ENCODE peak calls at places on chromosomes 12 and 14, in nine cellular contexts. Y, G, J, Q, U, X, L, M and I are unnamed samples.

GRCh38 chr12:74170645-74171477 is 366.8 kb upstream of the ATXN7L3B start:
- DNase-seq in Y (no peak), G (no peak), J (no peak), Q (no peak), U (no peak), X (no peak), L (no peak), M (no peak), I (no peak)

GRCh38 chr12:105076098-105076497 is 8.2 kb downstream of the ALDH1L2 start:
- DNase-seq in Y (no peak), G (no peak), J (no peak), Q (no peak), U (no peak), X (no peak), L (no peak), M (no peak), I (no peak)

GRCh38 chr12:46523863-46524770 is 151.5 kb upstream of the SLC38A2 start:
- DNase-seq in Y (no peak), G (no peak), J (peak; percentile 52), Q (peak; percentile 92), U (no peak), X (peak; percentile 40), L (no peak), M (no peak), I (no peak)

GRCh38 chr12:27237790-27238771 is 6.0 kb upstream of the STK38L start:
- DNase-seq in Y (no peak), G (no peak), J (no peak), Q (no peak), U (no peak), X (no peak), L (no peak), M (no peak), I (no peak)

GRCh38 chr14:48008646-48009045 is 333.2 kb upstream of the MDGA2 start:
- DNase-seq in Y (no peak), G (no peak), J (no peak), Q (no peak), U (no peak), X (no peak), L (no peak), M (no peak), I (no peak)

GRCh38 chr14:26589998-26590397 is 7.8 kb downstream of the NOVA1 start:
- DNase-seq in Y (no peak), G (peak; percentile 9), J (no peak), Q (no peak), U (no peak), X (no peak), L (no peak), M (no peak), I (no peak)

GRCh38 chr14:21203470-21204166 is 47.8 kb upstream of the OR5AU1 start:
- DNase-seq in Y (no peak), G (no peak), J (no peak), Q (no peak), U (no peak), X (no peak), L (no peak), M (no peak), I (no peak)

GRCh38 chr12:76085159-76085868 is 829 bp upstream of the NAP1L1 start:
- DNase-seq in Y (no peak), G (no peak), J (no peak), Q (no peak), U (no peak), X (peak; percentile 72), L (no peak), M (no peak), I (no peak)

GRCh38 chr12:45601888-45602287 is 127.6 kb upstream of the ARID2 start:
- DNase-seq in Y (no peak), G (no peak), J (no peak), Q (no peak), U (no peak), X (no peak), L (no peak), M (no peak), I (no peak)

GRCh38 chr12:105198961-105199360 is 37.0 kb downstream of the APPL2 start:
- DNase-seq in Y (no peak), G (no peak), J (no peak), Q (no peak), U (no peak), X (no peak), L (no peak), M (no peak), I (no peak)

GRCh38 chr14:55457496-55457895 is 17.1 kb upstream of the TBPL2 start:
- DNase-seq in Y (no peak), G (no peak), J (no peak), Q (no peak), U (no peak), X (no peak), L (no peak), M (no peak), I (no peak)

GRCh38 chr12:67042697-67043131 is 226.4 kb upstream of the CAND1 start:
- DNase-seq in Y (no peak), G (peak; percentile 41), J (peak; percentile 30), Q (no peak), U (no peak), X (no peak), L (no peak), M (no peak), I (no peak)

GRCh38 chr12:94100254-94100653 is 48.1 kb upstream of the PLXNC1 start:
- DNase-seq in Y (no peak), G (no peak), J (peak; percentile 73), Q (no peak), U (no peak), X (no peak), L (peak; percentile 62), M (no peak), I (no peak)

GRCh38 chr14:74486164-74486563 is 6.9 kb downstream of the NPC2 start:
- DNase-seq in Y (no peak), G (no peak), J (no peak), Q (no peak), U (no peak), X (no peak), L (no peak), M (no peak), I (no peak)

GRCh38 chr14:82537831-82538230 is 1004.2 kb upstream of the SEL1L start:
- DNase-seq in Y (no peak), G (peak; percentile 5), J (no peak), Q (no peak), U (no peak), X (no peak), L (no peak), M (no peak), I (no peak)

GRCh38 chr12:123363385-123363742 is 1.3 kb downstream of the SBNO1 start:
- DNase-seq in Y (no peak), G (no peak), J (no peak), Q (no peak), U (no peak), X (no peak), L (no peak), M (no peak), I (no peak)

GRCh38 chr12:105474672-105475071 is 144.2 kb downstream of the C12orf75 start:
- DNase-seq in Y (no peak), G (no peak), J (no peak), Q (no peak), U (no peak), X (no peak), L (no peak), M (no peak), I (no peak)

DNA sequence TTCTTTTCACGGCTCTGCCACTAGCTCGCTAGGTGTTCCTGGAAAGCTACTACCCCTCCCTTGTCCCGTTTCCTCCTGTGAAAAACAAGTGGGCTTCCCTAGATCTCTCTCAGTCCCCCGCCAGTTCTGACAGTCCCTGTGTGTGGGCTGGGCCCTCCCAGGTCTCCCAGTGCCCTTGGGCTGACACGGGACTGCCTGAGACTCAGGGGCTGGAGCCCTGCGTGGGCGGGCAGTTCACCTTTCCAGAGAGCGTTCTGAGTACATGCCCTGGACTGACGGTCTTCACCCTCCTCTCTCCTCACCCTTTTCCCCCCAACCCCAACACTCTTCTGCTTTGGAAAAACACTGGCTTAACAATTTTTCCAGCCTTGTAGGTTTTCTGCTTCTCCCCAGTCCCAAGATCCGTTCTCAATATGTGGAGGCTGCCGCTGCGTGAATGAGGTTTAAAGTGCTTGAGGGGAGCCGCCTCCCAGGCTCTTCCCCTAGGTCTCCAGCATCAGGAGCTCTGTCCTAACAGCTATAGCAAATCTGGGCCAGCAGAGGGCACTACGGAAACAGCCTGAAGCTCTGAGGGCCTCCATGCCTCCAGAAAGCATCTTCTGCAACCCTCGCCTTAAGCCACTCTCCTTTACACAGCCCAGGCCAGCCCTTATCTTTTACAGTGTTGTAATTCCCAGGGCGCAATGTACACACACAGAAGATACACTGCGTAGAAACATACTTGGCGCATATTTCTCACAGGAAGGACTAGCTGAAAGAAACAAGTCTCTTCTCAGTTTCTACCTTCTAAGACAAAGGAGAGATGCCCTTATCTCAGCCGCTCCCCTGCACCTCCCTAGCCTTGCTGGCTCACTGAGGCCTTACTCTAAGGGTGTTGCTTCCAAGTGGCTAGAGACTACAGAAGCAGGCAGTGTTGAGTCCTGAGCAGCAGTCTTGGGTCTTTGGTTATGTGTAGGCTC is 10.4 kb upstream of the DCD start:
- DNase-seq in Y (peak; percentile 47), G (peak; percentile 73), J (peak; percentile 18), Q (no peak), U (no peak), X (no peak), L (no peak), M (no peak), I (no peak)
- TF ChIP-seq CTCF in Y (peak; percentile 17), G (peak; percentile 71), J (peak; percentile 28), Q (peak; percentile 46), U (peak; percentile 19), X (peak; percentile 51), L (no peak), M (no peak), I (peak; percentile 53)

GRCh38 chr14:53494587-53494986 is 341.5 kb upstream of the DDHD1 start:
- DNase-seq in Y (no peak), G (no peak), J (no peak), Q (no peak), U (no peak), X (no peak), L (no peak), M (no peak), I (no peak)
- TF ChIP-seq CTCF in Y (no peak), G (no peak), J (no peak), Q (no peak), U (no peak), X (no peak), L (no peak), M (no peak), I (no peak)

DNA sequence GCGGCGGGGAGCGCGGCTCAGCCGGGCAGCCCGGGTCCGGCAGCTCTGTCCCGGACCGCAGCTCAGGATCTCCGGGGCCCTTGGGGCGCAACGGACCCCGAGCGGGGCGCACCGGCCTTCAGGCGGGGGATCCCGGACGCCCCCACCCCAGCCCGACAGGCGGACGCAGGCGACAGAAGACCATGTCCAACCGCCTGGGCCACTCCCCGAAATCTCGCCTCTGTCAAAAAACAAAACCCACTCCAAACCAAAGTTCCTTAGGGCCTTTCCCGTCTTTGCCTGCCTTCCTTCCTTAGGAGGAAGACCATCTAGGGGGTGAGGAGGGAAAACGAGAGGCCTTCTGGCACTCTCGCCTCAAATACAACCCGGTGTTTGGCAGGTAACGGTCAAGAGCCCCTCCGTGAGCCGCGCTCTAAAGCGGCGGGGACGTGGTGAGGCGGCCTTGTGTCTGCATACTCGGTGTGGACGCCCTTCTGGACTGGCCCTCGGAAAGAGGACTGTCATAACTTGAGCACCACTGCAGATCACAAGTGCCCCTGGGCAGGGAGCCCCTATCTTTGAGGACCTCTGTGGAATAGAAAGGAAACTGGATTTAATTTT is 611 bp downstream of the HCFC2 start:
- DNase-seq in Y (no peak), G (peak; percentile 34), J (peak; percentile 27), Q (no peak), U (no peak), X (peak; percentile 22), L (no peak), M (no peak), I (no peak)
- TF ChIP-seq CTCF in Y (no peak), G (no peak), J (no peak), Q (no peak), U (no peak), X (no peak), L (no peak), M (no peak), I (no peak)

GRCh38 chr14:105317546-105317945 is 3.0 kb downstream of the PACS2 start:
- DNase-seq in Y (no peak), G (no peak), J (peak; percentile 76), Q (no peak), U (no peak), X (no peak), L (no peak), M (no peak), I (no peak)
- TF ChIP-seq CTCF in Y (no peak), G (no peak), J (peak; percentile 42), Q (peak; percentile 14), U (no peak), X (no peak), L (no peak), M (no peak), I (no peak)